ENCODE peak calls at places on chromosomes 7 and 10, in ten cellular contexts. U is GM12865, Y is progenitor cell of endocrine pancreas, J is AG04450, R is epithelial cell of esophagus, X is fibroblast of lung, I is mesothelial cell of epicardium, M is HCT116, V is neural crest cell, W is bronchial epithelial cell. L is an unnamed sample.
A peak's percentile ranks its signal among the peaks of the same experiment; 100 is the strongest.

GRCh38 chr7:145928937-145929336 is 187.7 kb upstream of the CNTNAP2 start:
- DNase-seq in U (no peak), Y (no peak), J (no peak), R (no peak), X (no peak), I (no peak), M (no peak), V (no peak), W (no peak), L (no peak)

GRCh38 chr10:66928791-66929190 is 3.0 kb downstream of the LRRTM3 start:
- DNase-seq in U (no peak), Y (no peak), J (no peak), R (no peak), X (no peak), I (no peak), M (no peak), V (no peak), W (no peak), L (no peak)

GRCh38 chr10:96857613-96858012 is 25.5 kb downstream of the LCOR start:
- DNase-seq in U (no peak), Y (no peak), J (no peak), R (no peak), X (no peak), I (no peak), M (no peak), V (no peak), W (no peak), L (no peak)

GRCh38 chr10:13987472-13987871 is 343.3 kb downstream of the FRMD4A start:
- DNase-seq in U (peak; percentile 61), Y (no peak), J (no peak), R (peak; percentile 49), X (peak; percentile 58), I (no peak), M (no peak), V (no peak), W (peak; percentile 79), L (peak; percentile 14)

GRCh38 chr10:17175551-17175950 is 25.9 kb downstream of the TRDMT1 start:
- DNase-seq in U (no peak), Y (no peak), J (no peak), R (peak; percentile 19), X (no peak), I (no peak), M (no peak), V (no peak), W (peak; percentile 7), L (peak; percentile 12)

GRCh38 chr10:98367626-98368451 is 47.1 kb downstream of the PYROXD2 start:
- DNase-seq in U (no peak), Y (no peak), J (no peak), R (no peak), X (no peak), I (no peak), M (no peak), V (no peak), W (no peak), L (no peak)

GRCh38 chr10:98858525-98858924 is 377.1 kb downstream of the HPSE2 start:
- DNase-seq in U (peak; percentile 2), Y (no peak), J (no peak), R (peak; percentile 17), X (peak; percentile 16), I (no peak), M (peak; percentile 39), V (no peak), W (peak; percentile 5), L (no peak)

GRCh38 chr7:122833888-122834570 is 52.2 kb downstream of the CADPS2 start:
- DNase-seq in U (no peak), Y (no peak), J (no peak), R (no peak), X (no peak), I (no peak), M (no peak), V (no peak), W (no peak), L (no peak)

GRCh38 chr10:22230331-22230833 is 12.6 kb upstream of the EBLN1 start:
- DNase-seq in U (peak; percentile 60), Y (no peak), J (no peak), R (peak; percentile 61), X (peak; percentile 74), I (no peak), M (peak; percentile 60), V (no peak), W (peak; percentile 67), L (peak; percentile 62)

GRCh38 chr10:13223241-13223640 is 10.9 kb downstream of the UCMA start:
- DNase-seq in U (no peak), Y (no peak), J (no peak), R (peak; percentile 6), X (no peak), I (no peak), M (no peak), V (no peak), W (no peak), L (no peak)

GRCh38 chr7:142853739-142854504 is 954 bp upstream of the EPHB6 start:
- DNase-seq in U (peak; percentile 73), Y (peak; percentile 54), J (peak; percentile 7), R (peak; percentile 66), X (peak; percentile 63), I (peak; percentile 70), M (peak; percentile 35), V (peak; percentile 65), W (peak; percentile 61), L (peak; percentile 77)

GRCh38 chr10:80535671-80536360 is 1.9 kb upstream of the SH2D4B start:
- DNase-seq in U (peak; percentile 93), Y (peak; percentile 29), J (no peak), R (peak; percentile 47), X (peak; percentile 41), I (peak; percentile 49), M (peak; percentile 48), V (no peak), W (peak; percentile 37), L (peak; percentile 85)

GRCh38 chr10:102714621-102715455 is at the start of gene SFXN2:
- DNase-seq in U (peak; percentile 70), Y (no peak), J (no peak), R (peak; percentile 6), X (no peak), I (no peak), M (no peak), V (no peak), W (no peak), L (peak; percentile 73)
- TF ChIP-seq CTCF in U (peak; percentile 11), Y (no peak), J (no peak), R (no peak), X (no peak), I (no peak), M (no peak), V (no peak), W (peak; percentile 1), L (peak; percentile 21)

GRCh38 chr10:103699611-103700435 is 155.6 kb downstream of the SH3PXD2A start:
- DNase-seq in U (no peak), Y (no peak), J (no peak), R (no peak), X (no peak), I (no peak), M (no peak), V (peak; percentile 40), W (no peak), L (no peak)
- TF ChIP-seq CTCF in U (no peak), Y (no peak), J (peak; percentile 19), R (no peak), X (peak; percentile 9), I (no peak), M (peak; percentile 20), V (no peak), W (peak; percentile 2), L (no peak)

GRCh38 chr10:75102830-75103673 is 8.4 kb upstream of the SAMD8 start:
- DNase-seq in U (no peak), Y (no peak), J (no peak), R (no peak), X (no peak), I (no peak), M (no peak), V (no peak), W (no peak), L (no peak)

GRCh38 chr10:75101416-75102251 is 9.8 kb upstream of the SAMD8 start:
- DNase-seq in U (no peak), Y (no peak), J (no peak), R (no peak), X (no peak), I (no peak), M (no peak), V (no peak), W (no peak), L (no peak)

GRCh38 chr10:75098902-75099673 is 12.4 kb upstream of the SAMD8 start:
- DNase-seq in U (no peak), Y (no peak), J (no peak), R (no peak), X (no peak), I (no peak), M (no peak), V (no peak), W (no peak), L (no peak)

GRCh38 chr10:75099952-75100763 is 11.3 kb upstream of the SAMD8 start:
- DNase-seq in U (peak; percentile 83), Y (peak; percentile 89), J (peak; percentile 27), R (peak; percentile 70), X (peak; percentile 64), I (peak; percentile 93), M (peak; percentile 48), V (peak; percentile 89), W (peak; percentile 37), L (peak; percentile 85)

GRCh38 chr10:75100764-75101291 is 10.6 kb upstream of the SAMD8 start:
- DNase-seq in U (no peak), Y (no peak), J (no peak), R (no peak), X (no peak), I (no peak), M (no peak), V (no peak), W (no peak), L (no peak)
- TF ChIP-seq CTCF in U (no peak), Y (no peak), J (no peak), R (no peak), X (no peak), I (no peak), M (no peak), V (no peak), W (no peak), L (no peak)

GRCh38 chr7:44637788-44638594 is 31.6 kb downstream of the OGDH start:
- DNase-seq in U (peak; percentile 93), Y (no peak), J (no peak), R (peak; percentile 97), X (peak; percentile 96), I (no peak), M (peak; percentile 91), V (no peak), W (peak; percentile 97), L (peak; percentile 92)
- TF ChIP-seq CTCF in U (no peak), Y (no peak), J (no peak), R (no peak), X (no peak), I (no peak), M (no peak), V (no peak), W (no peak), L (no peak)

GRCh38 chr7:37234928-37235327 is 213.7 kb downstream of the ELMO1 start:
- DNase-seq in U (peak; percentile 39), Y (no peak), J (no peak), R (peak; percentile 36), X (peak; percentile 28), I (no peak), M (peak; percentile 8), V (no peak), W (peak; percentile 27), L (peak; percentile 14)
- TF ChIP-seq CTCF in U (peak; percentile 34), Y (peak; percentile 73), J (no peak), R (peak; percentile 68), X (peak; percentile 46), I (peak; percentile 60), M (peak; percentile 56), V (peak; percentile 74), W (peak; percentile 60), L (peak; percentile 52)

GRCh38 chr7:1909476-1909875 is 239.4 kb downstream of the ELFN1 start:
- DNase-seq in U (no peak), Y (no peak), J (no peak), R (no peak), X (no peak), I (no peak), M (no peak), V (no peak), W (no peak), L (no peak)
- TF ChIP-seq CTCF in U (no peak), Y (no peak), J (no peak), R (no peak), X (no peak), I (no peak), M (no peak), V (no peak), W (no peak), L (no peak)

L was measured in activated CD8-positive, alpha-beta T cell treated with anti-CD3 and anti-CD28 coated beads for 36 hours.